ENCODE peak calls at places on chromosome 9, in ten cellular contexts. P, H, T, M, E, Y, R, S, I and G are unnamed samples.

GRCh38 chr9:19119241-19119640 is 8.1 kb downstream of the PLIN2 start:
- DNase-seq in P (no peak), H (no peak), T (no peak), M (no peak), E (no peak), Y (no peak), R (no peak), S (no peak), I (no peak), G (no peak)

GRCh38 chr9:106284300-106284699 is 578.7 kb upstream of the ZNF462 start:
- DNase-seq in P (no peak), H (no peak), T (no peak), M (no peak), E (no peak), Y (no peak), R (no peak), S (no peak), I (no peak), G (no peak)

GRCh38 chr9:12817702-12818101 is 42.9 kb downstream of the LURAP1L start:
- DNase-seq in P (no peak), H (peak; percentile 73), T (peak; percentile 63), M (no peak), E (no peak), Y (no peak), R (peak; percentile 31), S (peak; percentile 79), I (peak; percentile 85), G (no peak)

GRCh38 chr9:16652511-16653101 is 217.9 kb downstream of the BNC2 start:
- DNase-seq in P (no peak), H (no peak), T (peak; percentile 72), M (no peak), E (no peak), Y (no peak), R (peak; percentile 43), S (no peak), I (no peak), G (no peak)

GRCh38 chr9:72856985-72857631 is 95.7 kb downstream of the ALDH1A1 start:
- DNase-seq in P (no peak), H (no peak), T (peak; percentile 85), M (no peak), E (no peak), Y (peak; percentile 41), R (peak; percentile 80), S (peak; percentile 66), I (no peak), G (peak; percentile 29)

GRCh38 chr9:89882876-89883275 is 278.1 kb downstream of the GADD45G start:
- DNase-seq in P (no peak), H (no peak), T (no peak), M (no peak), E (peak; percentile 4), Y (no peak), R (no peak), S (no peak), I (no peak), G (no peak)

GRCh38 chr9:133962341-133962740 is 29.8 kb downstream of the VAV2 start:
- DNase-seq in P (no peak), H (peak; percentile 22), T (no peak), M (no peak), E (no peak), Y (no peak), R (no peak), S (no peak), I (no peak), G (no peak)

GRCh38 chr9:114030364-114030763 is 47.7 kb downstream of the AMBP start:
- DNase-seq in P (no peak), H (no peak), T (peak; percentile 13), M (no peak), E (peak; percentile 33), Y (no peak), R (no peak), S (no peak), I (no peak), G (no peak)

GRCh38 chr9:79300153-79300552 is 271.6 kb upstream of the TLE4 start:
- DNase-seq in P (no peak), H (no peak), T (no peak), M (no peak), E (no peak), Y (no peak), R (no peak), S (no peak), I (no peak), G (no peak)

GRCh38 chr9:79312686-79313421 is 258.9 kb upstream of the TLE4 start:
- DNase-seq in P (no peak), H (no peak), T (no peak), M (no peak), E (no peak), Y (no peak), R (no peak), S (no peak), I (no peak), G (no peak)

GRCh38 chr9:21317956-21318923 is 13.1 kb upstream of the IFNA5 start:
- DNase-seq in P (no peak), H (no peak), T (peak; percentile 65), M (no peak), E (no peak), Y (no peak), R (peak; percentile 68), S (peak; percentile 36), I (no peak), G (no peak)

GRCh38 chr9:93297659-93298497 is 113.9 kb downstream of the WNK2 start:
- DNase-seq in P (no peak), H (peak; percentile 41), T (no peak), M (no peak), E (peak; percentile 42), Y (no peak), R (no peak), S (no peak), I (no peak), G (no peak)

GRCh38 chr9:98108540-98109031 is 10.4 kb downstream of the TRIM14 start:
- DNase-seq in P (no peak), H (no peak), T (no peak), M (peak; percentile 30), E (peak; percentile 44), Y (no peak), R (no peak), S (no peak), I (no peak), G (no peak)

GRCh38 chr9:121815556-121816448 is 164.4 kb downstream of the DAB2IP start:
- DNase-seq in P (no peak), H (no peak), T (no peak), M (no peak), E (no peak), Y (no peak), R (no peak), S (no peak), I (no peak), G (no peak)

GRCh38 chr9:69036799-69037198 is 1.2 kb downstream of the FXN start:
- DNase-seq in P (no peak), H (no peak), T (no peak), M (no peak), E (no peak), Y (no peak), R (no peak), S (no peak), I (no peak), G (no peak)
- H3K4me3 ChIP-seq in P (peak overlapping the region; percentile 83), H (peak overlapping the region; percentile 77), T (peak overlapping the region; percentile 96), M (peak overlapping the region; percentile 51), E (peak overlapping the region; percentile 86), Y (peak overlapping the region; percentile 76), R (peak overlapping the region; percentile 73), S (peak overlapping the region; percentile 93), I (peak overlapping the region; percentile 71), G (peak overlapping the region; percentile 89)

GRCh38 chr9:88722753-88723152 is 187.8 kb downstream of the NXNL2 start:
- DNase-seq in P (no peak), H (no peak), T (peak; percentile 41), M (no peak), E (no peak), Y (no peak), R (peak; percentile 52), S (no peak), I (no peak), G (no peak)
- TF ChIP-seq CTCF in P (no peak), H (no peak), T (peak; percentile 50), M (no peak), E (no peak), Y (peak; percentile 53), R (peak; percentile 42), S (peak; percentile 73), I (peak; percentile 71), G (peak; percentile 56)

GRCh38 chr9:99251157-99251556 is 29.1 kb downstream of the SEC61B start:
- DNase-seq in P (no peak), H (no peak), T (no peak), M (no peak), E (no peak), Y (no peak), R (no peak), S (no peak), I (no peak), G (no peak)

GRCh38 chr9:99257723-99258364 is 35.8 kb downstream of the SEC61B start:
- DNase-seq in P (no peak), H (no peak), T (no peak), M (no peak), E (no peak), Y (no peak), R (no peak), S (no peak), I (no peak), G (no peak)

GRCh38 chr9:99253134-99253533 is 31.1 kb downstream of the SEC61B start:
- DNase-seq in P (no peak), H (no peak), T (no peak), M (no peak), E (no peak), Y (no peak), R (no peak), S (no peak), I (no peak), G (no peak)

GRCh38 chr9:99255651-99256050 is 33.6 kb downstream of the SEC61B start:
- DNase-seq in P (no peak), H (no peak), T (no peak), M (no peak), E (no peak), Y (no peak), R (no peak), S (no peak), I (no peak), G (no peak)

DNA sequence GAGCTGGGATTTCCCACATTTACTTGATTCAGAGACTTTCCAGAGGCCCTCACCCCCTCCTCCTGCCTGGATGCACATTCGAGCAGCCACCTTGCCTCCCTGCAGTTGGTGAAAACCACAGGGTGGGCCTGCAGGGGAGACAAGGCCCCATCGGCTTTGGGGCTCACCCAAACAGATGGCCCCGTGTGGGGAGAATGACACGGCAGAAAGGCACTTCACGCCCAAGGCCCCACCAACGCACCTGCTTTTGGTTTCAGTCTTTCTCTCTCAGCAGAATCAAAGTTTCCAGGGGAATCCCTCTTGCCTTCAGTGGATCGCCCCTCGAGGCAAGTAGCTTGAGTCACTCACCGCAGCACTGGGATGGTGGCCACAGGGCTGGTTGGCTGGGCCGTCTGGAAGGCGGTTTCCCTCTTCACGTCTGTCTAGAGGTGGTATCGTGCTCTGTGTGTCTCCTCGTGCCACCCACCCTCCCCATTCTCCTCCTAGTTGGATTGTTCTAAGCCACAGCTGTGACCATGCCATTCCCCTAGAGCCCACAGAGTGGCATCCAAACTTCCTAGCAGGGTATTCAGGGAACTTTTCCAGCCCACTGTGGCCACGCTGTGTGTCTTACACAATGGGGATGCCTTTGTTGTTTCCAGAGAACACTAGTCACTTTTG is 31.8 kb downstream of the SEC61B start:
- DNase-seq in P (no peak), H (no peak), T (no peak), M (peak; percentile 34), E (no peak), Y (peak; percentile 52), R (no peak), S (no peak), I (no peak), G (no peak)
- H3K4me3 ChIP-seq in P (no peak overlapping the region), H (no peak overlapping the region), T (no peak overlapping the region), M (peak overlapping the region; percentile 28), E (no peak overlapping the region), Y (no peak overlapping the region), R (no peak overlapping the region), S (no peak overlapping the region), I (no peak overlapping the region), G (no peak overlapping the region)

GRCh38 chr9:87883990-87884389 is 1.3 kb downstream of the SPATA31E1 start:
- DNase-seq in P (no peak), H (no peak), T (no peak), M (no peak), E (no peak), Y (no peak), R (no peak), S (no peak), I (no peak), G (no peak)
- TF ChIP-seq CTCF in P (no peak), H (no peak), T (no peak), M (no peak), E (no peak), Y (peak; percentile 20), R (no peak), S (peak; percentile 39), I (no peak), G (no peak)